ENCODE peak calls at places on chromosomes 1 and 21, in eight cellular contexts. X is COR-L47, A is neural crest cell, R is DND-41, T is PC-3, E is aorta, J is fibroblast of lung, Q is skeletal muscle cell. C is an unnamed sample.

GRCh38 chr21:29939859-29940245 is at the start of gene GRIK1:
- DNase-seq in X (no peak), A (peak), R (no peak), T (no peak), E (no peak), J (peak), Q (no peak), C (no peak)

GRCh38 chr1:13627128-13627527 is 43.5 kb downstream of the PDPN start:
- DNase-seq in X (no peak), A (no peak), R (no peak), T (no peak), E (no peak), J (no peak), Q (no peak), C (no peak)

GRCh38 chr1:243848165-243849088 is 1.6 kb downstream of the AKT3 start:
- DNase-seq in X (no peak), A (no peak), R (no peak), T (peak), E (no peak), J (no peak), Q (no peak), C (no peak)

GRCh38 chr1:41637367-41637766 is 152.9 kb upstream of the EDN2 start:
- DNase-seq in X (no peak), A (no peak), R (no peak), T (no peak), E (no peak), J (no peak), Q (no peak), C (no peak)

GRCh38 chr1:28801461-28801860 is 10.5 kb upstream of the OPRD1 start:
- DNase-seq in X (no peak), A (no peak), R (no peak), T (no peak), E (no peak), J (no peak), Q (no peak), C (no peak)

GRCh38 chr1:162946701-162947100 is 85.7 kb upstream of the CCDC190 start:
- DNase-seq in X (no peak), A (no peak), R (no peak), T (no peak), E (no peak), J (no peak), Q (no peak), C (no peak)

GRCh38 chr1:67883069-67883468 is 49.8 kb upstream of the GNG12 start:
- DNase-seq in X (no peak), A (no peak), R (no peak), T (peak), E (no peak), J (peak), Q (peak), C (peak)

GRCh38 chr1:23403735-23404486 is 20.6 kb downstream of the TCEA3 start:
- DNase-seq in X (peak), A (peak), R (peak), T (peak), E (peak), J (peak), Q (peak), C (peak)